ENCODE peak calls at places on chromosomes 13 and 19, in seven cellular contexts. B, V, H, T, S, R and D are unnamed samples.

GRCh38 chr19:11152318-11153062 is 3.1 kb downstream of the SPC24 start:
- DNase-seq in B (no peak), H (no peak), R (no peak), T (no peak), S (no peak), V (no peak), D (no peak)

GRCh38 chr13:32378012-32378411 is 49.9 kb downstream of the N4BP2L1 start:
- DNase-seq in V (no peak), R (no peak), B (no peak), S (no peak), T (no peak), H (no peak), D (no peak)

GRCh38 chr19:17073869-17074627 is 1.2 kb downstream of the HAUS8 start:
- DNase-seq in T (no peak), V (no peak), R (no peak), H (no peak), S (no peak), B (peak), D (peak)

GRCh38 chr13:41458939-41459753 is 1.8 kb downstream of the RGCC start:
- DNase-seq in B (peak), H (peak), V (peak), T (no peak), S (peak), R (peak), D (peak)

GRCh38 chr13:113490496-113491417 is at the start of gene DCUN1D2:
- DNase-seq in T (peak), S (peak), B (peak), V (peak), R (peak), H (peak), D (peak)

GRCh38 chr13:36859259-36859658 is 40.2 kb downstream of the RFXAP start:
- DNase-seq in R (no peak), S (no peak), T (no peak), B (no peak), V (no peak), H (no peak), D (no peak)

GRCh38 chr13:41675306-41675705 is 218.0 kb downstream of the RGCC start:
- DNase-seq in S (no peak), B (no peak), H (no peak), T (no peak), V (no peak), R (no peak), D (no peak)

GRCh38 chr19:342128-342455 is 2.5 kb downstream of the MIER2 start:
- DNase-seq in V (no peak), S (no peak), H (no peak), B (no peak), R (no peak), T (no peak), D (no peak)

GRCh38 chr13:96632536-96633320 is 361.5 kb downstream of the OXGR1 start:
- DNase-seq in S (no peak), T (no peak), B (no peak), V (no peak), R (no peak), H (no peak), D (no peak)

GRCh38 chr13:94966380-94966779 is 254.0 kb upstream of the SOX21 start:
- DNase-seq in B (no peak), R (peak), V (no peak), H (no peak), S (no peak), T (no peak), D (no peak)
- TF ChIP-seq JUND in B (no peak), R (no peak), V (no peak), H (no peak), S (no peak), T (no peak), D (no peak)

GRCh38 chr19:30256510-30256850 is 115.7 kb upstream of the ZNF536 start:
- DNase-seq in R (peak), T (no peak), V (no peak), S (no peak), H (no peak), B (no peak), D (no peak)
- TF ChIP-seq JUND in R (no peak), T (no peak), V (no peak), S (no peak), H (no peak), B (no peak), D (no peak)

DNA sequence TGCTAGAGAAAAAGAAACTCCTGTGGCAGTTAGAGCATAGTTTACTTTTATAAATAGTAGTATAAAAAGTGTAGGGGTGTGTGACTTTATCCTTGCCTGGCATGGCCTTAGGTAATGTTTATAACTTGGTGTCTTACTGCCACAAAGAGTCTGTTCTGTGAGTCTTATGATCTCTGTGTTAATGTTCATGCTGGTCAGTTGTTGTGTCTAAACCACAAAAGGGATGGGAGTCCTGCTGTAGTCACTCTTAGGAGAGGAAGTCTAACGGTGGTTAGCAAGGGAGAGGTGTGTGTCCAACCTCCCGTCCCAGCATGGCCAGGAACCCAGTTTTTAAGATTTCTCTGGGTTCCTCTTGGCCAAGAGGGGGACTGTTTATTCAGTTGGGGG is 28.2 kb downstream of the CHST8 start:
- DNase-seq in H (no peak), R (no peak), B (no peak), S (no peak), T (no peak), V (no peak), D (no peak)
- TF ChIP-seq JUND in H (no peak), R (no peak), B (no peak), S (no peak), T (no peak), V (no peak), D (no peak)

GRCh38 chr19:47272448-47273312 is 2.0 kb upstream of the INAFM1 start:
- DNase-seq in T (no peak), V (no peak), H (no peak), B (peak), S (peak), R (no peak), D (no peak)

GRCh38 chr19:47269596-47269995 is 5.1 kb upstream of the INAFM1 start:
- DNase-seq in B (no peak), R (no peak), H (no peak), V (no peak), T (no peak), S (no peak), D (no peak)

GRCh38 chr19:47271949-47272348 is 2.7 kb upstream of the INAFM1 start:
- DNase-seq in V (no peak), B (no peak), R (no peak), H (no peak), S (no peak), T (no peak), D (no peak)

GRCh38 chr19:47268028-47268427 is 6.7 kb upstream of the INAFM1 start:
- DNase-seq in B (no peak), R (no peak), H (no peak), V (no peak), S (no peak), T (no peak), D (no peak)

DNA sequence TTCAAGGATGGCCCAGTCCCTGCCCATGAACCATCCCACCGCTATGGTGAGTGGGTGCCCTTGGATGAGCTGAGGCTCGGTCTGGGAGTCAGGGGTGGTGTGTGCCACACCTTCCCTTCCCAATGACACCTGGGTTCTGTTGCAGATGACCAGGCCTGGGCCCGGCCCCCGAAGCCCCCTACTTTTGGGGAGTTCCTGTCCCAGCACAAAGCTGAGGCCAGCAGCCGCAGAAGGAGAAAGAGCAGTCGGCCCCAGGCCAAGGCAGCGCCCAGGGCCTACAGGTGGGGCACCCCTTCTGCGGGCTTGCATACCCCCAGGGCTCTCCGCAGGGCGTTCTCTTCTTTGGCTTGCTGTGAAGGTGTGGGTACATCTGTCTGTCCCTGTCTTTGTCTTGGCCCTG is 4.3 kb upstream of the INAFM1 start:
- DNase-seq in H (no peak), R (no peak), S (no peak), B (no peak), V (no peak), T (no peak), D (no peak)
- TF ChIP-seq JUND in H (no peak), R (no peak), S (no peak), B (no peak), V (no peak), T (no peak), D (no peak)

GRCh38 chr19:49595006-49595818 is 4.2 kb downstream of the PRR12 start:
- DNase-seq in B (no peak), H (no peak), T (no peak), V (no peak), R (no peak), S (no peak), D (no peak)
- TF ChIP-seq JUND in B (no peak), H (no peak), T (no peak), V (no peak), R (no peak), S (no peak), D (no peak)

GRCh38 chr13:20713751-20714150 is 10.3 kb downstream of the IL17D start:
- DNase-seq in R (no peak), V (no peak), T (no peak), B (no peak), S (no peak), H (no peak), D (no peak)
- TF ChIP-seq JUND in R (no peak), V (no peak), T (no peak), B (no peak), S (no peak), H (no peak), D (no peak)

GRCh38 chr19:49761625-49762311 is 1.3 kb downstream of the TSKS start:
- DNase-seq in H (no peak), S (no peak), B (peak), T (no peak), R (no peak), V (peak), D (no peak)
- TF ChIP-seq JUND in H (no peak), S (no peak), B (peak), T (no peak), R (no peak), V (no peak), D (no peak)

DNA sequence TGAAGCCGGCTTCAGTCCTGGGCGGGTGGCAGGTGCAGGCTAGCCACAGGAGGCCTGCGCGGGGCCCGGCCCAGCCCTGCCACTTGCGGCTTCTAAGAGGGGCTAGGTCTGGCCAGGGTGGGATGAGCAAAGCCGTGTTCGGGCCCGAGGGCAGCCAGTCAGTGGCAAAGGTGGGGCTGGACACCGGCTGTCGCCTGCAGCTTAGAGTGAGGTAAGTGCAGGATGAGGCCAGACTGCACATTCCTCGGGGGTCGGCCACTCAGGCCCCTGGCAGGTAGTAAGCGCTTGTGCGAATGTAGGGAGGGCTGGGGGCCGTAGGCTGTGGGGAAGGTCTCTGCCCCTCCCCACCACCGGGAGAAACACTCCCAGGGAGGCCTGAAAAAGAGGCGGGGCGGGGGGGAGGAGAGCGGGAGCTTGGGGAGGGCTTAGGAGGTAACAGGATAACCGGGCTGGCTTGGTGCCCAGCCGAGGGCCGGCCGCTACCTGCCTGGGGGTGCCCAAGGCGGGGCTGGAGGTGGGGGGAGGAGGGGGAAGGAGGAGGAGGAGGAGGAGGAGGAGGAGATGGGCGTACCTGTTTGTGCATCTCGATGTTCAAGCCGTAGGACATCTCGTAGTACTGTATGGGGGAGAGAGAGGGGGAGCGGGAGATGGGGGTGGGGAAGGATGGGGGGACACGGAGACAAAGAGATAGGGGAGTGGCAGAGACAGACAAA is 6.4 kb downstream of the TLE5 start:
- DNase-seq in S (peak), H (peak), V (no peak), B (peak), R (no peak), T (no peak), D (peak)
- TF ChIP-seq JUND in S (no peak), H (no peak), V (no peak), B (no peak), R (no peak), T (no peak), D (no peak)

GRCh38 chr13:19782049-19782726 is 557 bp downstream of the PSPC1 start:
- DNase-seq in T (no peak), H (no peak), R (peak), V (no peak), S (peak), B (peak), D (no peak)
- TF ChIP-seq JUND in T (no peak), H (no peak), R (no peak), V (no peak), S (no peak), B (no peak), D (no peak)

GRCh38 chr13:92225861-92226260 is 827.4 kb downstream of the GPC5 start:
- DNase-seq in B (no peak), H (no peak), T (no peak), V (no peak), R (no peak), S (no peak), D (no peak)
- TF ChIP-seq JUND in B (no peak), H (no peak), T (no peak), V (no peak), R (no peak), S (no peak), D (no peak)